ENCODE peak calls at places on chromosomes 16 and 17, in five cellular contexts. V is mucosa of descending colon, G is esophagus squamous epithelium, R is astrocyte of the spinal cord, M is IMR-90. Z is an unnamed sample.

GRCh38 chr17:72176516-72176851 is 55.7 kb downstream of the SOX9 start:
- DNase-seq in M (no peak), R (no peak), G (no peak), V (peak; percentile 58), Z (no peak)

GRCh38 chr17:30074726-30075125 is 41.9 kb upstream of the NSRP1 start:
- DNase-seq in R (no peak), M (peak; percentile 21), G (no peak), V (no peak), Z (no peak)

GRCh38 chr16:55661842-55662479 is 6.2 kb downstream of the SLC6A2 start:
- DNase-seq in M (no peak), V (no peak), G (no peak), R (no peak), Z (no peak)

GRCh38 chr17:74037320-74037719 is 166.2 kb upstream of the RPL38 start:
- DNase-seq in G (no peak), M (no peak), V (peak; percentile 21), R (no peak), Z (no peak)

GRCh38 chr17:4230142-4230541 is 33.6 kb downstream of the ANKFY1 start:
- DNase-seq in G (no peak), M (peak; percentile 97), R (peak; percentile 95), V (peak; percentile 43), Z (no peak)

GRCh38 chr17:34761646-34762045 is 182.3 kb downstream of the TMEM132E start:
- DNase-seq in V (no peak), G (no peak), M (no peak), R (no peak), Z (no peak)

GRCh38 chr17:28247671-28248556 is 71.1 kb upstream of the TMEM97 start:
- DNase-seq in G (no peak), M (peak; percentile 8), V (no peak), R (no peak), Z (no peak)

GRCh38 chr16:15452456-15452855 is 18.1 kb downstream of the BMERB1 start:
- DNase-seq in V (no peak), R (no peak), M (no peak), G (no peak), Z (peak; percentile 70)

GRCh38 chr16:11852092-11852809 is 909 bp upstream of the RSL1D1 start:
- DNase-seq in G (no peak), R (no peak), V (no peak), M (peak; percentile 37), Z (no peak)

GRCh38 chr17:35878361-35878760 is 1.8 kb downstream of the CCL5 start:
- DNase-seq in R (no peak), G (no peak), V (no peak), M (no peak), Z (no peak)

GRCh38 chr17:67427410-67427809 is 50.3 kb downstream of the PITPNC1 start:
- DNase-seq in V (no peak), M (no peak), R (no peak), G (no peak), Z (no peak)

GRCh38 chr17:56893503-56893902 is 20.3 kb downstream of the TRIM25 start:
- DNase-seq in V (no peak), R (no peak), G (no peak), M (no peak), Z (no peak)

GRCh38 chr17:10325036-10325435 is 47.8 kb downstream of the MYH13 start:
- DNase-seq in G (no peak), R (no peak), V (no peak), M (peak; percentile 8), Z (no peak)

GRCh38 chr16:87392823-87393679 is 915 bp downstream of the MAP1LC3B start:
- DNase-seq in R (peak; percentile 54), G (no peak), M (peak; percentile 47), V (peak; percentile 59), Z (peak; percentile 71)

GRCh38 chr17:81391964-81392908 is 3.0 kb upstream of the BAHCC1 start:
- DNase-seq in V (no peak), G (no peak), R (peak; percentile 70), M (peak; percentile 52), Z (no peak)

GRCh38 chr16:81608515-81609209 is 164.1 kb downstream of the CMIP start:
- DNase-seq in R (peak; percentile 45), V (no peak), G (no peak), M (peak; percentile 65), Z (no peak)

GRCh38 chr16:85370881-85371651 is 242.1 kb upstream of the GSE1 start:
- DNase-seq in V (peak; percentile 83), G (no peak), M (no peak), R (no peak), Z (no peak)

GRCh38 chr16:51035110-51035498 is 116.0 kb downstream of the SALL1 start:
- DNase-seq in R (no peak), M (no peak), V (no peak), G (no peak), Z (no peak)

GRCh38 chr17:81210868-81211267 is 11.9 kb downstream of the CEP131 start:
- DNase-seq in M (no peak), G (no peak), V (no peak), R (peak; percentile 22), Z (no peak)

GRCh38 chr16:88681084-88681680 is 5.1 kb downstream of the SNAI3 start:
- DNase-seq in M (no peak), V (peak; percentile 77), R (no peak), G (no peak), Z (peak; percentile 73)

GRCh38 chr16:12079411-12079965 is 103.0 kb downstream of the SNX29 start:
- DNase-seq in G (no peak), R (no peak), V (no peak), M (no peak), Z (no peak)

GRCh38 chr16:1981398-1981836 is at the start of gene NOXO1:
- DNase-seq in V (peak; percentile 79), M (no peak), G (no peak), R (no peak), Z (no peak)

GRCh38 chr17:31509095-31509804 is 117.8 kb downstream of the RAB11FIP4 start:
- DNase-seq in M (no peak), R (no peak), V (no peak), G (no peak), Z (no peak)

GRCh38 chr16:47565454-47565853 is 104.3 kb downstream of the PHKB start:
- DNase-seq in V (peak; percentile 35), G (no peak), R (peak; percentile 52), M (peak; percentile 66), Z (peak; percentile 33)

GRCh38 chr16:30602595-30603277 is 7.5 kb downstream of the ZNF689 start:
- DNase-seq in M (peak; percentile 37), R (no peak), V (no peak), G (no peak), Z (no peak)

GRCh38 chr16:50273382-50273690 is 7.0 kb downstream of the ADCY7 start:
- DNase-seq in G (no peak), V (no peak), M (no peak), R (no peak), Z (no peak)

GRCh38 chr17:79615446-79615845 is 4.6 kb upstream of the RBFOX3 start:
- DNase-seq in G (no peak), R (no peak), V (no peak), M (no peak), Z (no peak)

GRCh38 chr16:55257971-55258613 is 65.9 kb upstream of the IRX6 start:
- DNase-seq in R (peak; percentile 44), M (peak; percentile 26), G (no peak), V (peak; percentile 84), Z (peak; percentile 58)

GRCh38 chr17:44749076-44750020 is 9.4 kb upstream of the ADAM11 start:
- DNase-seq in M (no peak), G (no peak), R (no peak), V (no peak), Z (no peak)

GRCh38 chr17:74873036-74873873 is 461 bp upstream of the FDXR start:
- DNase-seq in G (peak; percentile 98), M (peak; percentile 100), R (peak; percentile 100), V (peak; percentile 100), Z (peak; percentile 99)

GRCh38 chr16:67207857-67208524 is 9.1 kb downstream of the ELMO3 start:
- DNase-seq in R (peak; percentile 35), V (no peak), M (peak; percentile 44), G (no peak), Z (no peak)

GRCh38 chr16:68289621-68290329 is 21.0 kb downstream of the SLC7A6OS start:
- DNase-seq in R (peak; percentile 31), M (no peak), V (no peak), G (no peak), Z (no peak)

GRCh38 chr17:17859909-17860760 is 23.3 kb upstream of the SREBF1 start:
- DNase-seq in V (peak; percentile 75), R (peak; percentile 50), M (peak; percentile 38), G (no peak), Z (peak; percentile 96)

GRCh38 chr17:65742433-65743312 is 181.2 kb upstream of the AXIN2 start:
- DNase-seq in R (peak; percentile 93), V (no peak), M (peak; percentile 87), G (no peak), Z (no peak)

GRCh38 chr16:53773881-53774280 is 69.9 kb downstream of the FTO start:
- DNase-seq in M (no peak), G (no peak), R (peak; percentile 56), V (no peak), Z (no peak)

Z was measured in right lobe of liver.